ENCODE peak calls at places on chromosomes 12 and 14, in four cellular contexts. X is M059J, R is pancreas, C is activated T-cell treated with anti-CD3 and anti-CD28 coated beads for 1 hour. E is an unnamed sample.

GRCh38 chr14:68084256-68084655 is 264.7 kb downstream of the RAD51B start:
- DNase-seq in X (peak), R (no peak), C (no peak), E (peak)

GRCh38 chr14:99590746-99591555 is 13.1 kb downstream of the CCDC85C start:
- DNase-seq in X (peak), R (no peak), C (no peak), E (peak)

GRCh38 chr12:51820721-51821422 is 27.6 kb downstream of the FIGNL2 start:
- DNase-seq in X (peak), R (peak), C (peak), E (peak)

GRCh38 chr12:12796171-12796570 is 10.7 kb downstream of the APOLD1 start:
- DNase-seq in X (no peak), R (no peak), C (no peak), E (no peak)

GRCh38 chr12:84803661-84804060 is 108.9 kb downstream of the SLC6A15 start:
- DNase-seq in X (no peak), R (no peak), C (no peak), E (no peak)

GRCh38 chr14:76421662-76422061 is 45.7 kb downstream of the ESRRB start:
- DNase-seq in X (no peak), R (no peak), C (no peak), E (no peak)

GRCh38 chr12:131827961-131828534 is at the start of gene MMP17:
- DNase-seq in X (peak), R (no peak), C (no peak), E (peak)

GRCh38 chr12:92144631-92145480 is 790 bp downstream of the BTG1 start:
- DNase-seq in X (peak), R (peak), C (peak), E (peak)

GRCh38 chr14:65866906-65867305 is 454.4 kb downstream of the FUT8 start:
- DNase-seq in X (no peak), R (no peak), C (no peak), E (no peak)

GRCh38 chr12:131096681-131097181 is 143.0 kb downstream of the ADGRD1 start:
- DNase-seq in X (no peak), R (no peak), C (no peak), E (no peak)

GRCh38 chr12:113850309-113851056 is 115.6 kb downstream of the RBM19 start:
- DNase-seq in X (no peak), R (no peak), C (no peak), E (no peak)

GRCh38 chr12:114440450-114441383 is 34.8 kb upstream of the TBX5 start:
- DNase-seq in X (no peak), R (no peak), C (no peak), E (peak)

GRCh38 chr14:79842270-79842669 is 369.0 kb downstream of the DIO2 start:
- DNase-seq in X (peak), R (peak), C (no peak), E (peak)

GRCh38 chr12:3034067-3034750 is 43.0 kb upstream of the TSPAN9 start:
- DNase-seq in X (peak), R (peak), C (no peak), E (peak)

GRCh38 chr12:65879878-65880277 is 55.6 kb downstream of the HMGA2 start:
- DNase-seq in X (peak), R (no peak), C (no peak), E (peak)

GRCh38 chr14:36394593-36394992 is 74.2 kb upstream of the MBIP start:
- DNase-seq in X (no peak), R (no peak), C (no peak), E (no peak)

GRCh38 chr14:74348735-74349463 is 628 bp downstream of the VRTN start:
- DNase-seq in X (no peak), R (no peak), C (no peak), E (no peak)

GRCh38 chr14:83478741-83479140 is 1945.1 kb upstream of the SEL1L start:
- DNase-seq in X (no peak), R (no peak), C (no peak), E (no peak)

GRCh38 chr14:101022121-101022520 is 118.6 kb upstream of the RTL1 start:
- DNase-seq in X (no peak), R (peak), C (no peak), E (no peak)